ENCODE peak calls at places on chromosomes 6 and 20, in four cellular contexts. S is transverse colon, X is K562, V is endothelial cell of umbilical vein. H is an unnamed sample.

GRCh38 chr6:49866485-49866943 is at the start of gene CRISP1:
- DNase-seq in V (no peak), X (no peak), S (no peak), H (no peak)

GRCh38 chr6:13952101-13952500 is 27.3 kb downstream of the RNF182 start:
- DNase-seq in V (no peak), X (no peak), S (no peak), H (no peak)

GRCh38 chr20:58584881-58585752 is 66.0 kb upstream of the STX16 start:
- DNase-seq in X (no peak), S (no peak), V (peak; percentile 11), H (no peak)

GRCh38 chr6:12371641-12372146 is 81.5 kb downstream of the EDN1 start:
- DNase-seq in X (no peak), S (no peak), V (peak; percentile 22), H (no peak)

GRCh38 chr6:132227937-132228336 is 173.3 kb downstream of the MOXD1 start:
- DNase-seq in X (no peak), V (no peak), S (no peak), H (no peak)

GRCh38 chr6:91926827-91927226 is 1340.0 kb upstream of the MAP3K7 start:
- DNase-seq in X (no peak), V (no peak), S (no peak), H (no peak)

GRCh38 chr6:128280960-128281359 is 239.4 kb downstream of the PTPRK start:
- DNase-seq in X (no peak), V (no peak), S (no peak), H (no peak)

GRCh38 chr20:23533161-23533560 is 35.1 kb downstream of the CST9L start:
- DNase-seq in X (no peak), S (no peak), V (no peak), H (no peak)

GRCh38 chr6:165889636-165890403 is 226.8 kb upstream of the PDE10A start:
- DNase-seq in V (no peak), X (no peak), S (peak; percentile 19), H (no peak)

GRCh38 chr6:11992086-11992485 is 20.0 kb upstream of the HIVEP1 start:
- DNase-seq in X (no peak), S (no peak), V (no peak), H (no peak)

GRCh38 chr20:10902836-10903410 is 229.1 kb upstream of the JAG1 start:
- DNase-seq in X (no peak), S (no peak), V (no peak), H (no peak)

GRCh38 chr20:37519508-37520416 is 1.3 kb upstream of the NNAT start:
- DNase-seq in S (peak; percentile 8), V (peak; percentile 41), X (peak; percentile 46), H (no peak)

GRCh38 chr6:91276315-91276714 is 689.4 kb upstream of the MAP3K7 start:
- DNase-seq in V (no peak), X (no peak), S (no peak), H (peak; percentile 14)

GRCh38 chr6:143555071-143555492 is 43.6 kb upstream of the FUCA2 start:
- DNase-seq in S (no peak), X (peak; percentile 43), V (peak; percentile 45), H (no peak)

GRCh38 chr6:67358241-67358640 is 1276.8 kb upstream of the ADGRB3 start:
- DNase-seq in S (no peak), V (no peak), X (no peak), H (no peak)

GRCh38 chr6:44332585-44332984 is 9.9 kb upstream of the SPATS1 start:
- DNase-seq in X (no peak), V (no peak), S (no peak), H (no peak)

GRCh38 chr6:118383924-118384323 is 164.2 kb upstream of the PLN start:
- DNase-seq in V (no peak), X (no peak), S (no peak), H (no peak)

GRCh38 chr20:38674178-38675133 is 49.8 kb upstream of the SLC32A1 start:
- DNase-seq in V (peak; percentile 64), S (peak; percentile 11), X (peak; percentile 99), H (peak; percentile 73)

GRCh38 chr6:105370316-105370715 is 32.6 kb downstream of the PREP start:
- DNase-seq in S (no peak), V (no peak), X (no peak), H (no peak)

GRCh38 chr20:63520594-63520938 is at the start of gene PPDPF:
- DNase-seq in S (peak; percentile 89), V (peak; percentile 68), X (peak; percentile 97), H (peak; percentile 98)

GRCh38 chr20:60055740-60056139 is 97.5 kb downstream of the CDH26 start:
- DNase-seq in S (peak; percentile 41), V (no peak), X (no peak), H (no peak)

GRCh38 chr6:5996701-5997419 is 9.9 kb downstream of the NRN1 start:
- DNase-seq in V (peak; percentile 59), S (no peak), X (no peak), H (no peak)

GRCh38 chr6:54264581-54265272 is 43.5 kb upstream of the TINAG start:
- DNase-seq in V (peak; percentile 51), S (no peak), X (no peak), H (no peak)

GRCh38 chr20:4297141-4297826 is 281.9 kb upstream of the RNF24 start:
- DNase-seq in X (no peak), S (no peak), V (no peak), H (no peak)

GRCh38 chr20:753897-754635 is 14.2 kb downstream of the SLC52A3 start:
- DNase-seq in S (no peak), X (no peak), V (no peak), H (no peak)
- TF ChIP-seq POLR2AphosphoS5 in S (no peak), X (no peak), V (no peak), H (no peak)

DNA sequence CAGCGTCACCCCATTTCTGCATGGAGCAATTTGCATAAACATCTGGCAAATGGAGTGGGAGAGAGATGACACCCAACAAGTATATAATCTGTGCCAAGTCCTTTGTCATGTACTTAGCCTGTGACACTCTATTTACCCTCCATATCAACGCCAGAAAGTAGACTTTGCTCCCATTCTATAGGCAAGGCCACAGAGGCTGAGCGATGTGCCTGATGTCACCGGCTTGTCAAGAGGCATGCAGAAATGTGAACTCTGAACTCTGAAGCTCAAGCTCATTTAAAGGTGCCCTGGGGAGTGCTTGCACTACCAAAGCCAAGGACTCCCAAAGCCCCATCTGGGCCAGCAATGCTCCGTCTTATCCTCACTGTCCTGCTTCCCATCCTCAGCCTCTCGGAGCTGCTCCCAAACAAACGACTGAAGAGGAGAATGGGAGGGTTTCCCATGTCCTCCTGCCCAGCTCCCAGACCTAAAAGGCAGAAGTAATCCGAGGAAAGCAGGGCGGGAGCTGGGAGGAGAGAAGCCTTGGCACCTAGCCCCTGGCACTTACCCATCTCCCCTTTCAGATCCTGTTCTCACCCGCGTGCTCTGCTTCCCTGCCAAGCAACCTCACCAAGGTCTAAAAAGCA is 9.2 kb downstream of the CPNE5 start:
- DNase-seq in S (peak; percentile 58), V (peak; percentile 82), X (no peak), H (no peak)
- TF ChIP-seq POLR2AphosphoS5 in S (peak; percentile 44), V (no peak), X (no peak), H (no peak)

GRCh38 chr20:25394996-25395395 is 4.4 kb upstream of the ABHD12 start:
- DNase-seq in V (no peak), S (no peak), X (no peak), H (no peak)

GRCh38 chr20:25390538-25391528 is at the start of gene ABHD12:
- DNase-seq in V (peak; percentile 96), X (peak; percentile 92), S (peak; percentile 98), H (peak; percentile 94)

GRCh38 chr20:25394276-25394675 is 3.6 kb upstream of the ABHD12 start:
- DNase-seq in X (no peak), S (no peak), V (peak; percentile 13), H (no peak)

GRCh38 chr20:25389381-25389857 is 1.2 kb downstream of the ABHD12 start:
- DNase-seq in X (no peak), V (peak; percentile 48), S (no peak), H (no peak)

GRCh38 chr20:25389858-25390537 is 637 bp downstream of the ABHD12 start:
- DNase-seq in S (peak; percentile 50), X (peak; percentile 65), V (peak; percentile 34), H (peak; percentile 48)
- TF ChIP-seq POLR2AphosphoS5 in S (no peak), X (no peak), V (no peak), H (no peak)

GRCh38 chr20:45432294-45432693 is 16.4 kb downstream of the PIGT start:
- DNase-seq in S (no peak), X (no peak), V (peak; percentile 25), H (no peak)

GRCh38 chr20:45427236-45428149 is 11.6 kb downstream of the PIGT start:
- DNase-seq in V (no peak), X (peak; percentile 67), S (peak; percentile 58), H (no peak)

GRCh38 chr20:45429618-45430017 is 13.7 kb downstream of the PIGT start:
- DNase-seq in X (no peak), V (no peak), S (no peak), H (no peak)

GRCh38 chr20:45436732-45437485 is 21.0 kb downstream of the PIGT start:
- DNase-seq in S (peak; percentile 93), V (peak; percentile 85), X (peak; percentile 87), H (peak; percentile 72)

GRCh38 chr20:45433316-45433715 is 17.4 kb downstream of the PIGT start:
- DNase-seq in V (no peak), S (peak; percentile 33), X (no peak), H (no peak)
- TF ChIP-seq POLR2AphosphoS5 in V (no peak), S (no peak), X (no peak), H (no peak)

GRCh38 chr6:135196739-135197510 is 15.8 kb downstream of the MYB start:
- DNase-seq in X (no peak), S (no peak), V (no peak), H (no peak)

GRCh38 chr6:135202821-135203220 is 21.7 kb downstream of the MYB start:
- DNase-seq in X (no peak), V (no peak), S (no peak), H (no peak)
- TF ChIP-seq POLR2AphosphoS5 in X (no peak), V (no peak), S (no peak), H (no peak)

GRCh38 chr6:35181933-35182612 is 31.7 kb upstream of the SCUBE3 start:
- DNase-seq in X (no peak), V (peak; percentile 15), S (peak; percentile 58), H (no peak)

GRCh38 chr6:35183935-35184334 is 29.8 kb upstream of the SCUBE3 start:
- DNase-seq in V (no peak), S (no peak), X (no peak), H (no peak)

GRCh38 chr6:35178932-35179832 is 34.6 kb upstream of the SCUBE3 start:
- DNase-seq in X (no peak), S (no peak), V (no peak), H (no peak)

GRCh38 chr6:35183281-35183680 is 30.5 kb upstream of the SCUBE3 start:
- DNase-seq in S (no peak), V (no peak), X (no peak), H (no peak)

GRCh38 chr6:35181313-35181932 is 32.3 kb upstream of the SCUBE3 start:
- DNase-seq in V (no peak), X (no peak), S (no peak), H (no peak)
- TF ChIP-seq POLR2AphosphoS5 in V (no peak), X (no peak), S (no peak), H (no peak)